ENCODE peak calls at places on chromosomes 6 and 20, in five cellular contexts. I is HepG2, C is sigmoid colon, H is prostate gland, G is stomach. J is an unnamed sample. For H3K4me1, the result is how much of the 10 kb centered on the place peaks cover.

GRCh38 chr6:2237001-2237400 is 8.4 kb downstream of the GMDS start:
- DNase-seq in I (no peak), C (no peak), H (peak), G (no peak), J (no peak)

GRCh38 chr6:115908906-115909559 is 151.7 kb downstream of the FRK start:
- DNase-seq in I (no peak), C (no peak), H (no peak), G (no peak), J (no peak)

GRCh38 chr6:4128748-4129147 is 6.6 kb downstream of the ECI2 start:
- DNase-seq in I (no peak), C (no peak), H (no peak), G (no peak), J (no peak)

GRCh38 chr6:7644394-7644793 is 54.4 kb downstream of the SNRNP48 start:
- DNase-seq in I (no peak), C (no peak), H (no peak), G (no peak), J (no peak)

GRCh38 chr6:33297956-33298772 is 578 bp downstream of the RGL2 start:
- DNase-seq in I (peak), C (peak), H (peak), G (peak), J (peak)

GRCh38 chr20:43544501-43544900 is 14.3 kb upstream of the SGK2 start:
- DNase-seq in I (no peak), C (no peak), H (no peak), G (no peak), J (peak)

GRCh38 chr20:20233041-20233514 is 134.8 kb upstream of the INSM1 start:
- DNase-seq in I (no peak), C (no peak), H (no peak), G (no peak), J (no peak)

GRCh38 chr6:38420207-38420606 is 219.5 kb downstream of the BTBD9 start:
- DNase-seq in I (no peak), C (no peak), H (no peak), G (no peak), J (no peak)

GRCh38 chr20:59770851-59771250 is 162.6 kb downstream of the SYCP2 start:
- DNase-seq in I (no peak), C (peak), H (no peak), G (no peak), J (no peak)

GRCh38 chr20:54525906-54526596 is 50.7 kb downstream of the DOK5 start:
- DNase-seq in I (no peak), C (no peak), H (no peak), G (no peak), J (no peak)

GRCh38 chr6:142551145-142551811 is 249.5 kb downstream of the ADGRG6 start:
- DNase-seq in I (no peak), C (no peak), H (peak), G (no peak), J (peak)

GRCh38 chr20:40258931-40259330 is 430.1 kb downstream of the MAFB start:
- DNase-seq in I (no peak), C (no peak), H (no peak), G (no peak), J (no peak)

GRCh38 chr6:21997414-21998037 is 299.3 kb downstream of the PRL start:
- DNase-seq in I (no peak), C (no peak), H (no peak), G (no peak), J (no peak)

GRCh38 chr20:64049060-64049886 is at the start of gene SOX18:
- DNase-seq in I (no peak), C (no peak), H (no peak), G (no peak), J (no peak)

GRCh38 chr6:93644611-93645010 is 225.3 kb upstream of the EPHA7 start:
- DNase-seq in I (peak), C (no peak), H (no peak), G (no peak), J (no peak)

GRCh38 chr6:124066995-124067552 is 263.4 kb downstream of the NKAIN2 start:
- DNase-seq in I (no peak), C (no peak), H (no peak), G (no peak), J (no peak)

GRCh38 chr6:117549606-117550005 is 52.7 kb downstream of the GOPC start:
- DNase-seq in I (no peak), C (no peak), H (no peak), G (no peak), J (no peak)

GRCh38 chr6:46013639-46014038 is 2.0 kb downstream of the CLIC5 start:
- DNase-seq in I (no peak), C (no peak), H (no peak), G (no peak), J (no peak)

GRCh38 chr20:43662943-43663655 is 3.8 kb upstream of the MYBL2 start:
- DNase-seq in I (no peak), C (no peak), H (no peak), G (no peak), J (no peak)

GRCh38 chr6:42947950-42948349 is 12.6 kb upstream of the GNMT start:
- DNase-seq in I (no peak), C (no peak), H (no peak), G (no peak), J (no peak)

GRCh38 chr20:3203315-3204123 is 963 bp downstream of the DDRGK1 start:
- DNase-seq in I (peak), C (no peak), H (no peak), G (peak), J (no peak)

GRCh38 chr20:1669304-1669703 is 11.7 kb upstream of the SIRPG start:
- DNase-seq in I (no peak), C (no peak), H (no peak), G (no peak), J (no peak)

GRCh38 chr6:134908906-134909516 is 40.9 kb downstream of the ALDH8A1 start:
- DNase-seq in I (peak), C (peak), H (no peak), G (peak), J (peak)

GRCh38 chr20:23415958-23416583 is 5.2 kb downstream of the NAPB start:
- DNase-seq in I (no peak), C (no peak), H (no peak), G (no peak), J (no peak)

GRCh38 chr20:53870426-53871199 is 199.8 kb downstream of the BCAS1 start:
- DNase-seq in I (no peak), C (no peak), H (no peak), G (no peak), J (no peak)

DNA sequence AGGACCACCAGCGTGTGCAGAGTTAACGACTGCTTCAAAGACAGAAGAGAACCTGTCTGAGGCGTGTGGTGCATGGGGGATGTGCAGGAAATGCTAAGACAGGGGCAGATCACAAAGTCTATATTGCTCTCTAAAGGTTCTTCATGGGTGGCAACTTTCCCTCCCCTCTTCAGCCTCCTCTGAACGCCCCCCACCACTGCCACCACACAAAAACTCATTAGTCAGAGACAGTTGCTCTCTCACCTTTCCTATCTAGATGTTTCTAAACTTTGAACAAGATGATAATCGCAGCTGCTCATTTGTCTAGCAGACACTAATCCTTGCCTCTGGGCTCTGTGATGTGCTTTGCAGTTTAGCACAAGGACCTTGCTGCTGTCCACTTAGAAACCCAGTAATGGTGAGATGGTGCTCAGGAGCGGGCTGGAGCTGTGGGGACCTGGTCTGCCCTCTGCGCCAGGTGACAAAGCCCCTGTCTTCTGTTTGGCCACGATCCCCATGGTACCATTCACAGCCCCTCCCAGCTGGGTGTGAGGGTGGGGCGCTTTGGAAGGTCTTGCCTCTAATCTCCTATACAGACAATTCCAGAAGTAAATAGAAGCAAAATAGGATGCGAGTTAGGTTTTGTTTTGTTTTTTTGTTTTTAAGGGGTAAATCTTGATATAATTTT is 219.5 kb downstream of the NRN1 start:
- DNase-seq in I (no peak), C (no peak), H (no peak), G (no peak), J (no peak)
- TF ChIP-seq POLR2AphosphoS5 in I (no peak), C (no peak), H (no peak), G (no peak), J (no peak)

GRCh38 chr20:6708010-6708409 is 59.5 kb upstream of the BMP2 start:
- DNase-seq in I (no peak), C (peak), H (peak), G (peak), J (no peak)
- H3K4me1 ChIP-seq in I (half or more), C (under half), H (under half), G (half or more), J (under half)

DNA sequence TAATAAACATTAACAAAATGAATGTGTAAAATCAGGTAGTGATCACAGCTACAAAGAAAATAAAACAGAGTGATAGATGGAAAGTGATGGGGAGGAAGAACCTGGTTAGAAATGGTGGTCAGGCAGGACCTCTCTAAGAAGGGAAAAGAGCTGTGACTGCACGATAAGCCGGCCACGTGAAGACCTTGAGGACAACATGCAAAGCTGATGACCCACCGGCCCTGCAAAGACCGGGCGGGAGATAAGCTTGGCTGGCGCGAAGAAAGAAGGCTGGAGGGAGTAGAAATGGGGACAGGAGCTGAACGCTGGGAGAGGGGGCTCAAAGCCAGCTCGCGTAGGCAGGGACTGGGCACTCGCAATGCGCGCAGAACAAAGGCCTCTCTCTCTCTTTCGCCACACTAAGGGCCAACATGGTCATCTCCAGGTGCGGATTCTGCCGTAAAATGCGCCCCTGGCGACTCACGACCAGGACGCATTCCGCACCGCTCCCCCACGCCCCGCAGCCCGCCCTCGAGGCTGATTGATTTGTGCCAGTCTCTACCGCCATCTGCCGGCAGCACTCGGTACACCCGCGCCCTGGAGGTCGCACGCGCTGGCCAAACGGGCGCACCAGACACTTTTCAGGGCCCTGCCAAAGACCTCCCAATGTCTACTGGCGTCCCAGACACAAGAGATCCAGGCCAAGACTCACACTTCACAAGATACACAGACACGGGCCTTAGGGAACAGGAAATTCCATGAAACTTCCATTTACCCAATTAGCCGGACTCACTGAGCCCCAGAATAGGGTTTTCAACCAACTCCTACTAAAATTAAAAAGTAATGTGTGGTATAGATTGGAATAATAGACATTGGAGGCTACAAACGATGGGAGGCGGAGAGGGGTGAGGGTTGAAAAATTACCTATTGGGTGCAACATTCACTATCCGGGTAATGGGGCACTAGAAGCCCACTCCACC is 9.4 kb downstream of the DEFB132 start:
- DNase-seq in I (peak), C (peak), H (peak), G (peak), J (peak)
- H3K27ac ChIP-seq in I (no peak), C (no peak), H (no peak), G (no peak), J (no peak)

GRCh38 chr6:25307805-25308494 is 28.8 kb downstream of the CARMIL1 start:
- DNase-seq in I (no peak), C (no peak), H (no peak), G (no peak), J (no peak)
- TF ChIP-seq POLR2AphosphoS5 in I (no peak), C (no peak), H (no peak), G (no peak), J (no peak)

GRCh38 chr20:49695830-49696229 is 17.8 kb downstream of the B4GALT5 start:
- DNase-seq in I (no peak), C (no peak), H (no peak), G (no peak), J (no peak)
- H3K4me1 ChIP-seq in I (half or more), C (half or more), H (under half), G (half or more), J (under half)

GRCh38 chr20:10648651-10649050 is 25.1 kb downstream of the JAG1 start:
- DNase-seq in I (no peak), C (no peak), H (no peak), G (no peak), J (no peak)

GRCh38 chr20:10646006-10646405 is 27.8 kb downstream of the JAG1 start:
- DNase-seq in I (no peak), C (no peak), H (no peak), G (no peak), J (no peak)

GRCh38 chr20:10647909-10648308 is 25.9 kb downstream of the JAG1 start:
- DNase-seq in I (no peak), C (no peak), H (no peak), G (no peak), J (no peak)

GRCh38 chr20:10646886-10647420 is 26.8 kb downstream of the JAG1 start:
- DNase-seq in I (no peak), C (no peak), H (no peak), G (no peak), J (no peak)

GRCh38 chr20:10647471-10647870 is 26.3 kb downstream of the JAG1 start:
- DNase-seq in I (peak), C (no peak), H (no peak), G (no peak), J (no peak)
- H3K27ac ChIP-seq in I (no peak), C (no peak), H (no peak), G (peak), J (peak)

DNA sequence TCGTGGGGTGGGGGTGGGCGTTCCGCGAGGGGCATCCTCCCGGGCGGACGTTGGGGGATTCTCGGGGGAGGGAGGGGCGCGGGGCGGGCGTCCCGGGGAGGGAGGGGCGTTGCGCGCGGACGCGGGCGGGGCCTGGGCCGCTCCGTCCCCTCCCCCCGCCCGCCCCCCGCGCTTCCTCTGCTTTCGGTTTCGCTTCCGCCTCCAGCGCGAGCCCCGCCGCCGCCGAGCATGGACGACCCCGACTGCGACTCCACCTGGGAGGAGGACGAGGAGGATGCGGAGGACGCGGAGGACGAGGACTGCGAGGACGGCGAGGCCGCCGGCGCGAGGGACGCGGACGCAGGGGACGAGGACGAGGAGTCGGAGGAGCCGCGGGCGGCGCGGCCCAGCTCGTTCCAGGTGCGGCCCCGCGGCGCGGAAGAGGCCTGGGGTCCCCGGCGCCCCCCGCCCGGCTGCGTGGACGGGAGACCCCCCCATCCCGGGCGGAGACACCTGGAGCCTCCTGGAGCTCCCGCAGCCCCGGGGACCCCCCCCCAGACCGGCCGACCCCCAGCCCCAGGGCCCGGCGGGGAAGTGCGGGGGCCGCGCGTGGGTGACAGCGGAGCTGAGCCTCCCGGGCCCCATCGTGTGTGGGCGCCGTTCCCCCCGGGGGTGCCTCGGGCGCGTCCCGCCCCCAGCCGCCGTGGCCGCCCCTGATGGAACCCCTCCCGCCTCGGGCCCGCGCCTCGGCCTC is at the start of gene OGFR:
- DNase-seq in I (no peak), C (peak), H (peak), G (peak), J (no peak)
- TF ChIP-seq POLR2AphosphoS5 in I (peak), C (peak), H (peak), G (peak), J (peak)

GRCh38 chr6:30678964-30679726 is 6.3 kb upstream of the DHX16 start:
- DNase-seq in I (peak), C (peak), H (peak), G (peak), J (peak)
- H3K4me1 ChIP-seq in I (under half), C (half or more), H (under half), G (half or more), J (under half)

GRCh38 chr6:87699576-87699975 is 2.5 kb downstream of the AKIRIN2 start:
- DNase-seq in I (no peak), C (no peak), H (no peak), G (no peak), J (no peak)
- H3K27ac ChIP-seq in I (peak), C (peak), H (peak), G (peak), J (peak)

J was measured in breast epithelium.